ENCODE peak calls at places on chromosome X, in nine cellular contexts. J is heart left ventricle, O is hepatocyte, G is AG09309, E is A549, N is thoracic aorta, K is tibial artery, W is breast epithelium, H is PC-9. P is an unnamed sample.

GRCh38 chrX:134244043-134244442 is 7.1 kb downstream of the CCDC160 start:
- DNase-seq in H (peak; percentile 91), W (no peak), E (no peak), K (no peak), N (no peak), O (no peak), J (no peak), G (no peak), P (no peak)

GRCh38 chrX:46588263-46588662 is 14.7 kb downstream of the CHST7 start:
- DNase-seq in E (peak; percentile 28), O (no peak), K (peak; percentile 67), N (peak; percentile 17), G (no peak), W (peak; percentile 56), H (no peak), J (peak; percentile 57), P (no peak)

GRCh38 chrX:119784747-119785446 is 6.5 kb downstream of the RPL39 start:
- DNase-seq in K (no peak), E (peak; percentile 51), G (no peak), N (no peak), J (no peak), H (peak; percentile 58), O (no peak), W (no peak), P (peak; percentile 53)

GRCh38 chrX:34917146-34917545 is 25.4 kb upstream of the FAM47B start:
- DNase-seq in E (no peak), O (no peak), G (no peak), N (no peak), K (no peak), J (no peak), H (no peak), W (no peak), P (no peak)

GRCh38 chrX:53631156-53631555 is 55.4 kb downstream of the HUWE1 start:
- DNase-seq in G (no peak), W (no peak), J (no peak), K (no peak), H (no peak), O (no peak), E (no peak), N (no peak), P (no peak)

GRCh38 chrX:40543661-40544328 is 37.0 kb upstream of the ATP6AP2 start:
- DNase-seq in E (peak; percentile 31), J (no peak), H (peak; percentile 65), G (no peak), N (no peak), W (no peak), O (peak; percentile 84), K (no peak), P (no peak)

GRCh38 chrX:101823236-101823635 is 108.6 kb downstream of the ZMAT1 start:
- DNase-seq in O (no peak), K (no peak), N (no peak), E (no peak), H (no peak), J (no peak), G (no peak), W (no peak), P (no peak)

GRCh38 chrX:1534321-1535168 is 2.4 kb downstream of the P2RY8 start:
- DNase-seq in J (no peak), W (no peak), G (no peak), E (no peak), H (no peak), K (no peak), N (no peak), O (no peak), P (no peak)

GRCh38 chrX:72046447-72046846 is 85.3 kb downstream of the RTL5 start:
- DNase-seq in G (no peak), H (no peak), O (no peak), W (no peak), J (no peak), N (no peak), K (no peak), E (no peak), P (no peak)

GRCh38 chrX:138794285-138794684 is 82.8 kb upstream of the FGF13 start:
- DNase-seq in J (no peak), E (no peak), H (no peak), G (no peak), O (no peak), N (no peak), W (no peak), K (no peak), P (no peak)

GRCh38 chrX:16826207-16826606 is 39.9 kb downstream of the TXLNG start:
- DNase-seq in E (peak; percentile 72), W (no peak), H (peak; percentile 46), O (peak; percentile 66), J (no peak), K (no peak), N (no peak), G (no peak), P (no peak)

GRCh38 chrX:32937043-32937442 is 274.3 kb downstream of the DMD start:
- DNase-seq in J (no peak), N (no peak), H (no peak), E (no peak), W (no peak), K (no peak), G (no peak), O (no peak), P (no peak)

GRCh38 chrX:110241816-110242215 is 76.1 kb downstream of the AMMECR1 start:
- DNase-seq in N (no peak), E (no peak), G (no peak), W (no peak), K (no peak), O (no peak), J (peak; percentile 30), H (no peak), P (no peak)

GRCh38 chrX:118603981-118604380 is 108.4 kb downstream of the DOCK11 start:
- DNase-seq in O (peak; percentile 57), K (peak; percentile 37), W (peak; percentile 27), H (peak; percentile 35), N (no peak), G (peak; percentile 8), E (peak; percentile 69), J (peak; percentile 38), P (peak; percentile 80)

GRCh38 chrX:78102100-78102499 is 1.9 kb upstream of the PGK1 start:
- DNase-seq in W (no peak), K (no peak), G (no peak), E (no peak), H (no peak), N (no peak), O (no peak), J (no peak), P (no peak)

GRCh38 chrX:316351-317325 is 2.0 kb downstream of the GTPBP6 start:
- DNase-seq in N (no peak), G (no peak), J (peak; percentile 23), O (no peak), W (no peak), H (no peak), K (peak; percentile 22), E (no peak), P (no peak)

GRCh38 chrX:40281341-40282005 is 183.7 kb upstream of the BCOR start:
- DNase-seq in E (no peak), N (no peak), W (no peak), J (no peak), K (no peak), H (no peak), O (no peak), G (no peak), P (no peak)

GRCh38 chrX:25968920-25969319 is 169.2 kb upstream of the MAGEB18 start:
- DNase-seq in G (no peak), J (peak; percentile 9), N (no peak), O (peak; percentile 27), W (no peak), K (no peak), E (peak; percentile 10), H (no peak), P (no peak)
- TF ChIP-seq CTCF in G (no peak), J (peak; percentile 16), N (no peak), O (peak; percentile 33), W (no peak), K (no peak), E (no peak), H (peak; percentile 54), P (no peak)

GRCh38 chrX:131739823-131740222 is 195.9 kb downstream of the OR13H1 start:
- DNase-seq in W (no peak), N (no peak), H (peak; percentile 60), E (peak; percentile 22), J (no peak), K (no peak), G (no peak), O (no peak), P (no peak)

GRCh38 chrX:131745942-131746489 is 202.1 kb downstream of the OR13H1 start:
- DNase-seq in J (no peak), N (no peak), E (no peak), G (no peak), W (no peak), H (no peak), K (no peak), O (no peak), P (no peak)

GRCh38 chrX:131746491-131746968 is 202.7 kb downstream of the OR13H1 start:
- DNase-seq in N (no peak), H (no peak), E (peak; percentile 92), W (peak; percentile 85), J (peak; percentile 84), K (no peak), O (no peak), G (no peak), P (peak; percentile 66)

DNA sequence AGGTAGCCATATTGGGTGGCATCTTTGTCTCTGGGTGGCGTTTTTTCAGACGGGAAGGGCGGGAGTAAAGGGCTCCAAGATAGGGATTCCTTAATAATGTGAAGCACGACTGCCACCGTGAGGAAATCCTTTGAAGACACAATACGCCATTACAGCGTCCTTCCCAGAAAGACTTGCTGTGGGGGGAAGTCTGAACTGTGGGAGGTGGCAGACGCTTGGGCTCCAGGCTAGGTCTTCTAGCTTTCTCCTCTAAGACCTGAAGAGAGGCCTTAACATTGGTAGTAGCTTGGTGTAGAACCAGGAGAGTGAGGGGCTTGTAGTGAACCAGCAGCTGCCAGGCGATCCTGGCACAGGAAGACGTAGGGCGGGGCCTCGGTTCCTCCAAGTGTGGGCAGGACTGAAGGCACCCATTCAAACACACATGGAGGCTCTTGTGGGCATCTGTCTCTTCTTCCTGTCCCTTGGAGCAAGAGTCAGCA is 197.3 kb downstream of the OR13H1 start:
- DNase-seq in N (no peak), K (no peak), J (peak; percentile 83), W (peak; percentile 86), G (no peak), O (no peak), E (peak; percentile 50), H (no peak), P (no peak)
- H3K4me3 ChIP-seq in N (no peak overlapping the region), K (no peak overlapping the region), J (no peak overlapping the region), W (no peak overlapping the region), G (peak overlapping the region; percentile 34), O (no peak overlapping the region), E (no peak overlapping the region), H (no peak overlapping the region), P (peak overlapping the region; percentile 72)

GRCh38 chrX:43557792-43558191 is 98.3 kb upstream of the MAOA start:
- DNase-seq in E (peak; percentile 68), O (peak; percentile 81), J (peak; percentile 32), K (peak; percentile 38), W (peak; percentile 32), G (peak; percentile 7), H (no peak), N (peak; percentile 15), P (peak; percentile 85)
- TF ChIP-seq CTCF in E (peak; percentile 69), O (peak; percentile 91), J (peak; percentile 58), K (peak; percentile 63), W (peak; percentile 62), G (peak; percentile 66), H (peak; percentile 65), N (peak; percentile 42), P (peak; percentile 79)

DNA sequence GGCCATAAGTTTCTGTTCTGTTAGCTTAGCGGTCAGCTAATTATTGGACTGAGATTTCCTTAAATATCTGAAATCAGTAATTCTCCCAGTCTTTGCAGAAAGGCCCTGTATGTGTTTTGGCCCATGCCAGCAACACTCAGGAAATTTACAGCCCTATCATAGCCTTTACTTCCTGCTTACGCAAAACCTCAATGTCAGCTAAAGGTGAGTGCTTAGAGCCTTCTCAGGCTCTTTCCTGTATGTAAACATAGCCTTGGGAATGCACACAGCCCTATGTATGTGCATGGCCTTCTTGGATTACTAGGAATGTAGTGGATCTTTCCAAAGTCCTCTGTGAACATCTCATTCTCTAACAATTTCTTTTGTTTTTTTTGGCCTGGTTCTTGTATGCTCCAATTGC is 200.0 kb downstream of the PPP1R2C start:
- DNase-seq in W (no peak), G (no peak), J (no peak), N (no peak), O (peak; percentile 53), H (no peak), E (no peak), K (no peak), P (no peak)
- H3K4me3 ChIP-seq in W (no peak overlapping the region), G (no peak overlapping the region), J (no peak overlapping the region), N (no peak overlapping the region), O (no peak overlapping the region), H (no peak overlapping the region), E (no peak overlapping the region), K (no peak overlapping the region), P (no peak overlapping the region)